ENCODE peak calls at places on chromosomes 3 and 15, in eight cellular contexts. D, O, E, R, C, Y, K and V are unnamed samples.
A peak's percentile ranks its signal among the peaks of the same experiment; 100 is the strongest.

GRCh38 chr15:48086162-48086561 is 34.6 kb upstream of the SLC24A5 start:
- DNase-seq in D (no peak), O (no peak), E (no peak), R (no peak), C (no peak), Y (no peak), K (no peak), V (no peak)

GRCh38 chr3:52784931-52785590 is 7.7 kb downstream of the ITIH1 start:
- DNase-seq in D (peak; percentile 6), O (peak; percentile 54), E (no peak), R (no peak), C (no peak), Y (peak; percentile 23), K (no peak), V (no peak)

GRCh38 chr15:57591237-57591821 is 375 bp upstream of the MYZAP start:
- DNase-seq in D (no peak), O (no peak), E (no peak), R (no peak), C (no peak), Y (no peak), K (no peak), V (peak; percentile 23)

GRCh38 chr15:59662260-59662659 is 4.9 kb upstream of the GTF2A2 start:
- DNase-seq in D (no peak), O (no peak), E (no peak), R (no peak), C (no peak), Y (no peak), K (no peak), V (no peak)

GRCh38 chr3:134772591-134772990 is 22.5 kb upstream of the EPHB1 start:
- DNase-seq in D (no peak), O (no peak), E (no peak), R (no peak), C (no peak), Y (no peak), K (no peak), V (no peak)

GRCh38 chr3:184129012-184129411 is 6.1 kb upstream of the EIF2B5 start:
- DNase-seq in D (no peak), O (no peak), E (no peak), R (no peak), C (peak; percentile 69), Y (no peak), K (no peak), V (no peak)

GRCh38 chr15:24696201-24696600 is 20.6 kb downstream of the NPAP1 start:
- DNase-seq in D (no peak), O (no peak), E (no peak), R (no peak), C (no peak), Y (no peak), K (no peak), V (no peak)

GRCh38 chr15:65275728-65276126 is 11.0 kb downstream of the PARP16 start:
- DNase-seq in D (no peak), O (no peak), E (no peak), R (no peak), C (peak; percentile 48), Y (no peak), K (no peak), V (no peak)

GRCh38 chr3:87167634-87168456 is 59.3 kb upstream of the CHMP2B start:
- DNase-seq in D (no peak), O (no peak), E (no peak), R (no peak), C (peak; percentile 42), Y (no peak), K (no peak), V (peak; percentile 40)

GRCh38 chr15:80801891-80802680 is 22.9 kb downstream of the CEMIP start:
- DNase-seq in D (no peak), O (no peak), E (no peak), R (no peak), C (no peak), Y (peak; percentile 29), K (no peak), V (no peak)

GRCh38 chr3:8802256-8802655 is 32.8 kb upstream of the OXTR start:
- DNase-seq in D (no peak), O (no peak), E (no peak), R (no peak), C (no peak), Y (no peak), K (no peak), V (no peak)

GRCh38 chr3:117035785-117036184 is 326.2 kb downstream of the TUSC7 start:
- DNase-seq in D (no peak), O (no peak), E (no peak), R (no peak), C (no peak), Y (peak; percentile 45), K (no peak), V (peak; percentile 32)

GRCh38 chr3:149480326-149481017 is 6.0 kb downstream of the TM4SF4 start:
- DNase-seq in D (peak; percentile 74), O (peak; percentile 87), E (peak; percentile 9), R (peak; percentile 77), C (peak; percentile 72), Y (peak; percentile 78), K (peak; percentile 77), V (peak; percentile 91)

GRCh38 chr3:182909318-182910040 is 70.9 kb downstream of the DCUN1D1 start:
- DNase-seq in D (no peak), O (no peak), E (no peak), R (no peak), C (peak; percentile 33), Y (no peak), K (no peak), V (no peak)

GRCh38 chr15:44295909-44296420 is 7.4 kb downstream of the GOLM2 start:
- DNase-seq in D (no peak), O (no peak), E (no peak), R (no peak), C (peak; percentile 57), Y (no peak), K (no peak), V (no peak)

GRCh38 chr15:81303241-81304225 is 20.4 kb downstream of the STARD5 start:
- DNase-seq in D (no peak), O (no peak), E (no peak), R (no peak), C (no peak), Y (no peak), K (no peak), V (no peak)

GRCh38 chr15:72198410-72199270 is 1.1 kb upstream of the GRAMD2A start:
- DNase-seq in D (no peak), O (no peak), E (no peak), R (no peak), C (no peak), Y (no peak), K (no peak), V (no peak)

GRCh38 chr3:15391007-15391406 is 36.3 kb downstream of the METTL6 start:
- DNase-seq in D (no peak), O (no peak), E (no peak), R (no peak), C (no peak), Y (no peak), K (no peak), V (no peak)

GRCh38 chr3:197286678-197287077 is 11.7 kb downstream of the DLG1 start:
- DNase-seq in D (peak; percentile 57), O (no peak), E (no peak), R (no peak), C (no peak), Y (no peak), K (no peak), V (no peak)

GRCh38 chr3:17183951-17184550 is 299.3 kb downstream of the PLCL2 start:
- DNase-seq in D (no peak), O (no peak), E (no peak), R (no peak), C (peak; percentile 30), Y (no peak), K (no peak), V (no peak)

GRCh38 chr15:67832031-67832551 is 6.8 kb downstream of the SKOR1 start:
- DNase-seq in D (no peak), O (no peak), E (no peak), R (no peak), C (peak; percentile 35), Y (no peak), K (no peak), V (no peak)

GRCh38 chr15:76330281-76330680 is 6.3 kb upstream of the ISL2 start:
- DNase-seq in D (peak; percentile 64), O (no peak), E (no peak), R (no peak), C (peak; percentile 58), Y (peak; percentile 53), K (peak; percentile 59), V (peak; percentile 67)

GRCh38 chr3:141410408-141410807 is 42.1 kb downstream of the ZBTB38 start:
- DNase-seq in D (peak; percentile 92), O (no peak), E (no peak), R (no peak), C (peak; percentile 50), Y (peak; percentile 83), K (peak; percentile 50), V (peak; percentile 57)
- H3K4me3 ChIP-seq in D (peak overlapping the region; percentile 17), O (peak overlapping the region; percentile 23), E (no peak overlapping the region), R (no peak overlapping the region), C (no peak overlapping the region), Y (peak overlapping the region; percentile 3), K (no peak overlapping the region), V (no peak overlapping the region)

DNA sequence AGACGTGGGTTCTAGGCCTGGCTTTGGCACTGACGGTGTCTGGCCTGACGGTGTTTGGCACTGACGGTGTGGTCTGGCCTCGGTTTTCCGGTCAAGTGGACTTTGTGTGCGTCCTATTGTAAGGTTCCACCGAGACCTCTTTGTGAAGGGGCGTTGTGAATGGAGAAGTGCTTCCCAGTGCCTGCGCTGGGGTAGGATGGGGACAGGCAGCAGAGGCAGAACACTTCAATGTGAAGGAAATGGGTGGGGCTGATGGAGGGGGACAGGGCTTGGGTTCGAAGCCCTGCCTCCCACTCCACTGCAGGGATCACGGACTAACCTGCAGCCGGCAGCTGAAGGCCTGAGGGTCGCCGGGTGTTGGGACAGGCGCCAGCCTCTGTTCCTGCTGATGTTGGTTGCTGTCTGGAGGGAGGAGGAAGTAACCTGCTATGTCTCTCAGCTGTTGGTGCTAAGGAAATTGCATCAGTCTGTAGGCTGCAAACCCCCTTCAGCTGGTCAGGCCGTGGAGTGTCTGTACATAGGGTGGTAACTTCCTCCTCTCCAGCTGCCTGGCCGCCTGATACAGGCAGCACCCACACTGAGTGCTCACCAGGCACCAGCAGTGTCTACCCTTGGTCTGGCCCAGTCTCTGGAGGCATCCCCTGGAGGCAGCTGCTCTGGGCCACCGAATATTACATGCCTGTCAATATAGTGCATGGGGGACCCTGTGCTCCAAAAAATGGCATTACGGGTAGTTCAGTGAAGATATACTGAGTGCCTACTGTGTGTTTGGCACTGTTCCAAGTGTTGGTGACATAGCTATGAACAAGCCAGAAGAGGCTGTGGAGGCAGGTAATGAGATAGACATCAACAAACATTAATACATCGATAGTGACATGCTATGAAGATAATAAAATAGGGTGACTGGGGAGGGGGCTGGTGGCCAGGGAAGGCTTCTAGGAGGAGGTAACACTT is 1.1 kb downstream of the TM6SF1 start:
- DNase-seq in D (peak; percentile 57), O (peak; percentile 90), E (peak; percentile 3), R (peak; percentile 15), C (peak; percentile 46), Y (peak; percentile 68), K (no peak), V (peak; percentile 77)
- TF ChIP-seq POLR2A in D (peak; percentile 33), O (no peak), E (no peak), R (no peak), C (no peak), Y (no peak), K (no peak), V (peak; percentile 69)

GRCh38 chr3:126357299-126358037 is at the start of gene KLF15:
- DNase-seq in D (peak; percentile 92), O (peak; percentile 94), E (peak; percentile 23), R (peak; percentile 89), C (peak; percentile 82), Y (peak; percentile 93), K (peak; percentile 95), V (peak; percentile 88)
- H3K27ac ChIP-seq in D (peak within 1 kb of the TSS; percentile 91), O (no peak within 1 kb of the TSS), E (peak within 1 kb of the TSS; percentile 93), R (peak within 1 kb of the TSS; percentile 88), C (peak within 1 kb of the TSS; percentile 36), Y (peak within 1 kb of the TSS; percentile 92), K (peak within 1 kb of the TSS; percentile 99), V (peak within 1 kb of the TSS; percentile 98)

GRCh38 chr3:58686847-58687246 is 20.3 kb upstream of the FAM3D start:
- DNase-seq in D (no peak), O (no peak), E (no peak), R (no peak), C (no peak), Y (no peak), K (no peak), V (no peak)
- H3K4me3 ChIP-seq in D (no peak overlapping the region), O (no peak overlapping the region), E (no peak overlapping the region), R (no peak overlapping the region), C (no peak overlapping the region), Y (no peak overlapping the region), K (no peak overlapping the region), V (no peak overlapping the region)